ENCODE peak calls at places on chromosome 1, in ten cellular contexts. N is AG09319; D is adrenal gland; H is LoVo; T is kidney epithelial cell; S is stimulated activated CD4-positive, alpha-beta T cell treated with anti-CD3 and anti-CD28 coated beads, Interleukin-12 subunit alpha, Interleukin-12 subunit beta, amount 100 ng/mL, for 4 hours; L is NCI-H1105 treated with DMSO at 0.1 percent for 48 hours; V is LHCN-M2; W is GM19239; A is fibroblast of mammary gland. K is an unnamed sample.

GRCh38 chr1:230464618-230465017 is 38.5 kb upstream of the PGBD5 start:
- DNase-seq in V (peak; percentile 4), W (no peak), L (peak; percentile 5), D (peak; percentile 25), S (no peak), A (no peak), T (no peak), N (no peak), H (no peak), K (no peak)

GRCh38 chr1:180288232-180288818 is 58.3 kb downstream of the LHX4 start:
- DNase-seq in N (no peak), W (no peak), A (no peak), D (no peak), H (no peak), V (no peak), T (no peak), S (no peak), L (no peak), K (no peak)

GRCh38 chr1:15506831-15507230 is 17.2 kb downstream of the CASP9 start:
- DNase-seq in T (no peak), N (no peak), W (no peak), L (no peak), D (no peak), A (no peak), H (no peak), V (no peak), S (no peak), K (no peak)

GRCh38 chr1:70134148-70134547 is 71.2 kb downstream of the LRRC40 start:
- DNase-seq in A (no peak), S (no peak), N (no peak), W (no peak), T (no peak), H (no peak), V (peak; percentile 13), L (no peak), D (peak; percentile 50), K (no peak)

GRCh38 chr1:202160377-202160940 is at the start of gene PTPN7:
- DNase-seq in T (no peak), V (no peak), D (no peak), A (no peak), H (no peak), S (peak; percentile 88), W (peak; percentile 75), L (no peak), N (no peak), K (no peak)

GRCh38 chr1:2594641-2595131 is 8.1 kb downstream of the PRXL2B start:
- DNase-seq in A (no peak), L (no peak), T (no peak), V (no peak), D (no peak), S (no peak), H (no peak), W (no peak), N (no peak), K (no peak)

GRCh38 chr1:85596947-85597346 is 16.4 kb downstream of the CCN1 start:
- DNase-seq in A (no peak), S (no peak), W (no peak), V (no peak), N (no peak), D (no peak), H (no peak), T (no peak), L (no peak), K (no peak)

GRCh38 chr1:111195002-111195684 is 5.3 kb downstream of the DENND2D start:
- DNase-seq in V (no peak), N (no peak), A (no peak), T (no peak), S (no peak), H (no peak), L (no peak), W (no peak), D (no peak), K (no peak)

GRCh38 chr1:234435620-234436019 is 43.4 kb downstream of the TARBP1 start:
- DNase-seq in N (no peak), H (no peak), T (no peak), A (no peak), V (no peak), L (no peak), D (no peak), W (no peak), S (no peak), K (no peak)

GRCh38 chr1:185565314-185565713 is 168.9 kb upstream of the HMCN1 start:
- DNase-seq in S (no peak), V (peak; percentile 13), A (no peak), W (no peak), T (peak; percentile 87), N (no peak), L (peak; percentile 70), D (no peak), H (peak; percentile 38), K (peak; percentile 79)

GRCh38 chr1:51945591-51945990 is 44.9 kb downstream of the RAB3B start:
- DNase-seq in N (no peak), L (no peak), W (no peak), D (no peak), S (no peak), V (no peak), T (no peak), A (no peak), H (no peak), K (no peak)

K was measured in non-pigmented ciliary epithelial cell.